ENCODE peak calls at places on chromosomes 1 and 21, in four cellular contexts. I, C, S and J are unnamed samples.

GRCh38 chr1:85290826-85291225 is 14.4 kb upstream of the BCL10 start:
- DNase-seq in I (no peak), C (no peak), S (no peak), J (peak)

GRCh38 chr1:9658186-9658585 is 6.7 kb downstream of the PIK3CD start:
- DNase-seq in I (no peak), C (no peak), S (peak), J (no peak)

GRCh38 chr1:23916209-23917131 is 3.3 kb upstream of the CNR2 start:
- DNase-seq in I (peak), C (peak), S (peak), J (peak)

GRCh38 chr1:99645199-99645598 is 714 bp upstream of the PALMD start:
- DNase-seq in I (no peak), C (no peak), S (no peak), J (peak)

GRCh38 chr1:202694354-202694753 is 15.9 kb downstream of the SYT2 start:
- DNase-seq in I (no peak), C (no peak), S (no peak), J (no peak)

GRCh38 chr1:19712928-19713327 is 48.3 kb downstream of the HTR6 start:
- DNase-seq in I (no peak), C (no peak), S (peak), J (no peak)

GRCh38 chr1:159867322-159868064 is 5.0 kb upstream of the VSIG8 start:
- DNase-seq in I (no peak), C (no peak), S (no peak), J (peak)

GRCh38 chr1:70980361-70980760 is 67.3 kb downstream of the PTGER3 start:
- DNase-seq in I (no peak), C (no peak), S (no peak), J (no peak)

GRCh38 chr1:12511516-12512468 is 106.2 kb downstream of the DHRS3 start:
- DNase-seq in I (no peak), C (no peak), S (no peak), J (peak)

GRCh38 chr1:190338829-190339228 is 138.8 kb downstream of the BRINP3 start:
- DNase-seq in I (no peak), C (no peak), S (no peak), J (no peak)

GRCh38 chr1:43774359-43774758 is 67.0 kb downstream of the ST3GAL3 start:
- DNase-seq in I (no peak), C (no peak), S (no peak), J (peak)

GRCh38 chr1:29453502-29454240 is 217.3 kb downstream of the PTPRU start:
- DNase-seq in I (peak), C (no peak), S (no peak), J (peak)

GRCh38 chr21:39136711-39137110 is 46.5 kb downstream of the PSMG1 start:
- DNase-seq in I (no peak), C (no peak), S (no peak), J (peak)

GRCh38 chr21:42568834-42569731 is 55.4 kb downstream of the SLC37A1 start:
- DNase-seq in I (no peak), C (no peak), S (no peak), J (no peak)

GRCh38 chr1:60833173-60833572 is 249.2 kb upstream of the NFIA start:
- DNase-seq in I (no peak), C (no peak), S (no peak), J (no peak)

GRCh38 chr1:106678661-106679060 is 377.8 kb upstream of the PRMT6 start:
- DNase-seq in I (no peak), C (no peak), S (no peak), J (peak)

GRCh38 chr1:1290238-1290731 is 10.0 kb downstream of the SCNN1D start:
- DNase-seq in I (peak), C (peak), S (peak), J (no peak)

GRCh38 chr1:199029855-199030254 is 391.0 kb downstream of the PTPRC start:
- DNase-seq in I (no peak), C (no peak), S (no peak), J (peak)

GRCh38 chr1:54334996-54335395 is 71.2 kb downstream of the SSBP3 start:
- DNase-seq in I (no peak), C (no peak), S (no peak), J (peak)

GRCh38 chr1:172040466-172040865 is 199.2 kb downstream of the DNM3 start:
- DNase-seq in I (no peak), C (no peak), S (no peak), J (peak)

GRCh38 chr21:44927587-44928461 is 7.1 kb upstream of the ITGB2 start:
- DNase-seq in I (no peak), C (no peak), S (peak), J (peak)

GRCh38 chr1:7265771-7266371 is 480.6 kb downstream of the CAMTA1 start:
- DNase-seq in I (no peak), C (no peak), S (no peak), J (peak)

GRCh38 chr1:233393084-233393840 is 65.7 kb downstream of the MAP3K21 start:
- DNase-seq in I (no peak), C (no peak), S (no peak), J (no peak)

GRCh38 chr1:243950166-243950565 is 100.1 kb upstream of the AKT3 start:
- DNase-seq in I (no peak), C (no peak), S (no peak), J (peak)

GRCh38 chr1:22629886-22630285 is 6.5 kb upstream of the C1QA start:
- DNase-seq in I (no peak), C (no peak), S (no peak), J (no peak)

GRCh38 chr1:70864302-70864701 is 183.3 kb downstream of the PTGER3 start:
- DNase-seq in I (no peak), C (no peak), S (no peak), J (peak)

GRCh38 chr1:198157241-198157846 is 546 bp downstream of the NEK7 start:
- DNase-seq in I (peak), C (peak), S (peak), J (peak)

GRCh38 chr21:32994305-32994704 is 31.4 kb upstream of the OLIG2 start:
- DNase-seq in I (peak), C (no peak), S (no peak), J (peak)

GRCh38 chr1:32447469-32448185 is 17.2 kb upstream of the ZBTB8B start:
- DNase-seq in I (no peak), C (no peak), S (no peak), J (peak)

GRCh38 chr21:27586986-27587385 is 620.1 kb upstream of the ADAMTS5 start:
- DNase-seq in I (no peak), C (no peak), S (no peak), J (no peak)

GRCh38 chr1:1562556-1563195 is 12.0 kb downstream of the SSU72 start:
- DNase-seq in I (no peak), C (no peak), S (no peak), J (no peak)

GRCh38 chr1:45608475-45609156 is 15.2 kb downstream of the CCDC17 start:
- DNase-seq in I (no peak), C (no peak), S (no peak), J (no peak)

GRCh38 chr1:168312718-168313604 is 32.3 kb downstream of the TBX19 start:
- DNase-seq in I (no peak), C (no peak), S (peak), J (no peak)